ENCODE peak calls at places on chromosomes 6 and 20, in nine cellular contexts. T is right lobe of liver, Y is bronchial epithelial cell, E is HFF-Myc, O is GM10248, Z is dorsolateral prefrontal cortex, C is astrocyte of the spinal cord, L is CD14-positive monocyte, H is brain microvascular endothelial cell. Q is an unnamed sample.

GRCh38 chr20:46552460-46553420 is 2.3 kb upstream of the OCSTAMP start:
- DNase-seq in T (no peak), Y (no peak), E (no peak), O (peak), Z (no peak), C (no peak), L (no peak), H (no peak), Q (peak)

GRCh38 chr6:145147559-145147958 is 587.8 kb downstream of the EPM2A start:
- DNase-seq in T (no peak), Y (peak), E (no peak), O (no peak), Z (no peak), C (peak), L (no peak), H (peak), Q (no peak)

GRCh38 chr6:161232001-161232400 is 41.9 kb downstream of the AGPAT4 start:
- DNase-seq in T (no peak), Y (no peak), E (no peak), O (no peak), Z (no peak), C (no peak), L (no peak), H (no peak), Q (no peak)

GRCh38 chr6:118202517-118202916 is 295.5 kb downstream of the SLC35F1 start:
- DNase-seq in T (no peak), Y (no peak), E (no peak), O (no peak), Z (no peak), C (no peak), L (no peak), H (no peak), Q (no peak)

GRCh38 chr6:31940256-31940664 is 5.6 kb upstream of the CFB start:
- DNase-seq in T (no peak), Y (peak), E (peak), O (no peak), Z (no peak), C (peak), L (no peak), H (peak), Q (no peak)

GRCh38 chr6:138485586-138486248 is 13.6 kb downstream of the NHSL1 start:
- DNase-seq in T (no peak), Y (no peak), E (no peak), O (no peak), Z (no peak), C (no peak), L (no peak), H (no peak), Q (no peak)

GRCh38 chr6:537114-537513 is 119.8 kb downstream of the HUS1B start:
- DNase-seq in T (no peak), Y (no peak), E (no peak), O (no peak), Z (no peak), C (no peak), L (no peak), H (no peak), Q (no peak)

GRCh38 chr20:24960302-24960801 is 11.3 kb downstream of the CST7 start:
- DNase-seq in T (peak), Y (no peak), E (no peak), O (no peak), Z (no peak), C (no peak), L (peak), H (no peak), Q (no peak)

GRCh38 chr6:4582506-4582905 is 193.7 kb upstream of the CDYL start:
- DNase-seq in T (no peak), Y (peak), E (no peak), O (no peak), Z (no peak), C (peak), L (no peak), H (peak), Q (no peak)

GRCh38 chr6:43851204-43851855 is 81.3 kb downstream of the VEGFA start:
- DNase-seq in T (no peak), Y (no peak), E (no peak), O (no peak), Z (no peak), C (peak), L (peak), H (peak), Q (no peak)

GRCh38 chr20:38725959-38726848 is 1.9 kb downstream of the SLC32A1 start:
- DNase-seq in T (no peak), Y (no peak), E (no peak), O (peak), Z (no peak), C (no peak), L (no peak), H (no peak), Q (peak)

GRCh38 chr6:2072450-2072849 is 173.0 kb downstream of the GMDS start:
- DNase-seq in T (no peak), Y (no peak), E (no peak), O (no peak), Z (no peak), C (peak), L (no peak), H (no peak), Q (no peak)

GRCh38 chr20:63698739-63699465 is 2.5 kb downstream of the TNFRSF6B start:
- DNase-seq in T (peak), Y (peak), E (peak), O (peak), Z (no peak), C (peak), L (peak), H (peak), Q (peak)

GRCh38 chr6:130018292-130018829 is at the start of gene L3MBTL3:
- DNase-seq in T (peak), Y (peak), E (peak), O (peak), Z (peak), C (peak), L (peak), H (peak), Q (peak)

GRCh38 chr6:131914967-131915751 is 36.0 kb downstream of the CCN2 start:
- DNase-seq in T (no peak), Y (peak), E (peak), O (peak), Z (no peak), C (peak), L (no peak), H (peak), Q (peak)

GRCh38 chr6:158789115-158789917 is 29.9 kb downstream of the EZR start:
- DNase-seq in T (no peak), Y (no peak), E (no peak), O (no peak), Z (no peak), C (no peak), L (no peak), H (no peak), Q (peak)

GRCh38 chr6:2196079-2196679 is 49.2 kb downstream of the GMDS start:
- DNase-seq in T (no peak), Y (peak), E (peak), O (peak), Z (no peak), C (peak), L (no peak), H (peak), Q (peak)

GRCh38 chr20:13741879-13742278 is 42.8 kb downstream of the ESF1 start:
- DNase-seq in T (no peak), Y (no peak), E (no peak), O (no peak), Z (no peak), C (no peak), L (no peak), H (no peak), Q (no peak)

GRCh38 chr6:37506479-37506878 is 6.8 kb upstream of the CCDC167 start:
- DNase-seq in T (no peak), Y (no peak), E (no peak), O (no peak), Z (no peak), C (no peak), L (no peak), H (no peak), Q (no peak)

GRCh38 chr20:15992564-15992963 is 580.7 kb downstream of the KIF16B start:
- DNase-seq in T (no peak), Y (peak), E (peak), O (no peak), Z (no peak), C (no peak), L (no peak), H (peak), Q (no peak)

GRCh38 chr20:18928626-18929025 is 115.0 kb downstream of the SCP2D1 start:
- DNase-seq in T (no peak), Y (no peak), E (no peak), O (no peak), Z (no peak), C (no peak), L (no peak), H (no peak), Q (no peak)

GRCh38 chr6:34973547-34974248 is 84.6 kb downstream of the ANKS1A start:
- DNase-seq in T (no peak), Y (no peak), E (no peak), O (no peak), Z (no peak), C (no peak), L (no peak), H (no peak), Q (no peak)

GRCh38 chr20:20211274-20211987 is 156.5 kb upstream of the INSM1 start:
- DNase-seq in T (no peak), Y (no peak), E (peak), O (no peak), Z (no peak), C (peak), L (no peak), H (no peak), Q (no peak)

GRCh38 chr6:118198746-118199145 is 291.7 kb downstream of the SLC35F1 start:
- DNase-seq in T (no peak), Y (peak), E (no peak), O (no peak), Z (no peak), C (peak), L (no peak), H (peak), Q (no peak)

GRCh38 chr20:19213946-19214490 is 1.6 kb downstream of the SLC24A3 start:
- DNase-seq in T (no peak), Y (no peak), E (no peak), O (no peak), Z (no peak), C (no peak), L (no peak), H (no peak), Q (no peak)

GRCh38 chr6:63936399-63936798 is 300.8 kb downstream of the PHF3 start:
- DNase-seq in T (no peak), Y (peak), E (no peak), O (no peak), Z (no peak), C (no peak), L (no peak), H (no peak), Q (no peak)

GRCh38 chr6:17032595-17033591 is 69.0 kb upstream of the STMND1 start:
- DNase-seq in T (peak), Y (peak), E (peak), O (no peak), Z (no peak), C (peak), L (no peak), H (peak), Q (no peak)

GRCh38 chr6:33147807-33148666 is 44.2 kb downstream of the COL11A2 start:
- DNase-seq in T (no peak), Y (peak), E (peak), O (peak), Z (no peak), C (peak), L (no peak), H (peak), Q (no peak)
- TF ChIP-seq CTCF in T (peak), Y (peak), E (peak), O (peak), Z (peak), C (peak), L (peak), H (peak), Q (peak)

DNA sequence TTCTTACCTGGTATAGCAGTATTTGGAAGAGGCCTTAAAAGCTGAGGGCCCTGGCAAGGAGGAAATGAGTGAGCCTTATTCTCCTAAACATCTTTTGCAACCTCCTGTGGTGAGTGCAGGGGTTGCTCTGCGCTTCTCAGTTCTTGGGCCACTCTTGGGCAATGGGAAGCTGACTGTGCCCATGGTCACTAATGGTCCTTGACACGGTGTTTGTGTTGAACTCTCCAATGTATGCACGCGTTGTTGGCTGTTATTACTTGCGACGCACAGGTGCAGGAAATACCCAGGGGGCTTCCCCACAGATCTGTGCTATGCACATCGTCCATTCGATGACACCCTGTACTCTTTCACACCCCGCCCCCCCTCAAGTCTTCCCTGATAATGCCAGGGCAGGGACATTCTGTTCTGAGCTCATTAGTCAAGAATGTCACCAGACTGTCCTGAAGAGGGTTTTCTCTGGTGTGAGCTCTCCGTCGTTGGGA is 79.7 kb downstream of the EDN1 start:
- DNase-seq in T (no peak), Y (peak), E (no peak), O (peak), Z (no peak), C (no peak), L (peak), H (no peak), Q (peak)
- TF ChIP-seq CTCF in T (no peak), Y (peak), E (no peak), O (no peak), Z (no peak), C (no peak), L (peak), H (no peak), Q (no peak)

DNA sequence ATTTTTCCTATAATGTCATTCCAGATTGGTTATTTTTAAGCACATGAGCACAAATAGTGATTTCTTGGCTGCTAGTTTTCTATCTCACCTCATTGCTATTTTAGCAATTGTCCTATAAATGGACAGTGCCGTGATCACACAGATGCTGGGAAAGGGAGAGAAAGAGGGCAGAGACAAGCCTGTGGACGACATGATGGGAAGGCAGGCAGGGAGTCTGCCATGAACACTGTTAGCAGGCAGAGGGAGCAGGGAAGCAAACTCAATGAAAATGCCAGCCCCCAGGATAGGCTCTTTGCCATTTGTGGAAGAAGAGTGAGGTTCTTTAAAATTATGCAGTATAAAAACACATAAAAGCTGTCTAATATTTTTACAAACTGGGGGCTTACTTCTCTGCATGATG is 96.8 kb downstream of the ADTRP start:
- DNase-seq in T (no peak), Y (no peak), E (no peak), O (no peak), Z (no peak), C (no peak), L (no peak), H (no peak), Q (no peak)
- TF ChIP-seq CTCF in T (no peak), Y (no peak), E (no peak), O (no peak), Z (no peak), C (peak), L (no peak), H (peak), Q (no peak)

GRCh38 chr6:109008951-109009760 is 85.5 kb downstream of the SESN1 start:
- DNase-seq in T (peak), Y (peak), E (peak), O (peak), Z (peak), C (peak), L (peak), H (peak), Q (peak)
- TF ChIP-seq CTCF in T (peak), Y (no peak), E (no peak), O (no peak), Z (peak), C (no peak), L (no peak), H (no peak), Q (no peak)

GRCh38 chr6:79589701-79590100 is 41.4 kb upstream of the SH3BGRL2 start:
- DNase-seq in T (no peak), Y (no peak), E (no peak), O (no peak), Z (no peak), C (no peak), L (no peak), H (no peak), Q (no peak)

GRCh38 chr6:79584332-79584731 is 46.8 kb upstream of the SH3BGRL2 start:
- DNase-seq in T (no peak), Y (no peak), E (no peak), O (no peak), Z (no peak), C (no peak), L (no peak), H (no peak), Q (no peak)

DNA sequence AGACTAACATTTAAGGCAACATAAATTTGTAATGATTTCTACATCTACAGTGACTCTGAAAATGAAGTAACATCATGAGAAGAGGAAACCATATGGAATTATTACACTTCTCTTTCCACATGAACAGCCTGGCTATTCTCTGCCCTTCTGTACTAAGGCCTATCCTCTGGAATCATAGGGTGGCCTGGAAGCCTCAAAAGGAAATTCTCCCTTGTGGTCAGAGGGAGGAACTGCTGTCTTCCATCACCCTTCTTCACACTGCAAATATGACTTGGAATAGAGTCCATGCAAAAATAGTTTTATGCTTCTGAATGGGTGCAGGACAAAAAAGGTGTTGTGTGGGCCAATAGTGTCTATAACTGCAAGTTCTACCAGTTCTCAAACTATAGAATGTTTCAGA is 44.6 kb upstream of the SH3BGRL2 start:
- DNase-seq in T (no peak), Y (peak), E (no peak), O (no peak), Z (no peak), C (peak), L (no peak), H (peak), Q (no peak)
- TF ChIP-seq CTCF in T (peak), Y (peak), E (peak), O (no peak), Z (no peak), C (peak), L (peak), H (peak), Q (no peak)

GRCh38 chr6:134177236-134177635 is 124.8 kb upstream of the SLC2A12 start:
- DNase-seq in T (no peak), Y (no peak), E (no peak), O (no peak), Z (no peak), C (no peak), L (no peak), H (no peak), Q (no peak)
- TF ChIP-seq CTCF in T (no peak), Y (no peak), E (no peak), O (no peak), Z (no peak), C (no peak), L (no peak), H (no peak), Q (no peak)

DNA sequence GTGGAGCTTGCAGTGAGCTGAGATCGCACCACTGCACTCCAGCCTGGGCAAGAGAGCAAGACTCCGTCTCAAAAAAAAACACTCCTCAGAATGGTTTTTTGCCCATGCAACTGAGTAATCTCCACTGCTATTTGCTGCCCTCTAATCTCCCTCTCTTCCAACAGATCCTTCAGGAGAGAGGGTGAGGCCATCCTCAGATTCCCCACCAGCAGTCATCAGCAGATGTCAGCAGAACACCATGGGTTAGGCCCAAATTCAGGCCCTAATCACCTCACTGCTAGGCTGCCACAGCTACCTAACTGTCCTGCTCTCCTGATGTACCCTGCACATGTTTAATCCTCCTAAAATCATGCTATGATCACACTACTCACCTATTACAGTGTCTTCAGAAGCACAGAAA is 63.2 kb upstream of the BEND6 start:
- DNase-seq in T (no peak), Y (no peak), E (no peak), O (no peak), Z (no peak), C (no peak), L (no peak), H (no peak), Q (peak)
- TF ChIP-seq CTCF in T (no peak), Y (no peak), E (peak), O (no peak), Z (no peak), C (no peak), L (no peak), H (no peak), Q (no peak)

GRCh38 chr6:110404602-110405001 is 10.8 kb downstream of the DDO start:
- DNase-seq in T (no peak), Y (no peak), E (no peak), O (no peak), Z (no peak), C (no peak), L (no peak), H (no peak), Q (no peak)

GRCh38 chr6:110409794-110410193 is 5.6 kb downstream of the DDO start:
- DNase-seq in T (no peak), Y (no peak), E (no peak), O (no peak), Z (no peak), C (no peak), L (no peak), H (no peak), Q (no peak)

GRCh38 chr6:110410534-110410933 is 4.8 kb downstream of the DDO start:
- DNase-seq in T (no peak), Y (no peak), E (no peak), O (no peak), Z (no peak), C (no peak), L (no peak), H (no peak), Q (no peak)

GRCh38 chr6:110412258-110412839 is 3.0 kb downstream of the DDO start:
- DNase-seq in T (no peak), Y (no peak), E (no peak), O (no peak), Z (no peak), C (no peak), L (no peak), H (no peak), Q (no peak)

GRCh38 chr6:110408891-110409290 is 6.5 kb downstream of the DDO start:
- DNase-seq in T (no peak), Y (no peak), E (no peak), O (no peak), Z (no peak), C (no peak), L (no peak), H (no peak), Q (no peak)
- TF ChIP-seq CTCF in T (no peak), Y (no peak), E (no peak), O (no peak), Z (no peak), C (no peak), L (no peak), H (peak), Q (no peak)

DNA sequence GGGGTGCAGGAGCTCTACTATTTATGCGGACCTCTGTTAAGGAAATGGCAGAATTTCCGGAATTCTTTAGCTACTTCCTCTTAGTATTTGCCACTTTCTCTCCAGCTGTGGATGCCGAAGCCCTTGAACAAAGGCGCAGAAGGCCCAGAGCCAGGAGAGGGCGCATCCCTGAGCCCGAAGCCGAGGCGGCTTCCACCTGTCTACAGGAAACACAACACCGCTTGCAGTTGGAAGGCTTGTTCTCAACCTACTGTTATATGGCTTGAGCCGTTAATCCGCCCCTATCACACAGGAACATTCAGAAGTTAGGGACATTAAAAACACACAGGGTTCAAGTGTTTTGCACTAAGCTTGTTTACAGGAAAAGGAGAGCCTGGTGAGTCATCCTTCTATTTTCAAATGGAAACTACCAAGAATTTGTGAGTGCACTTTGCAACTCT is 417.1 kb downstream of the BCKDHB start:
- DNase-seq in T (no peak), Y (peak), E (no peak), O (no peak), Z (no peak), C (peak), L (no peak), H (no peak), Q (no peak)
- TF ChIP-seq CTCF in T (no peak), Y (peak), E (no peak), O (no peak), Z (no peak), C (no peak), L (no peak), H (peak), Q (no peak)